ENCODE peak calls at places on chromosomes 16 and 17, in seven cellular contexts. L is AG04450, V is ovary, B is fibroblast of mammary gland, R is A549, N is fibroblast of lung, M is K562. D is an unnamed sample.

GRCh38 chr17:38352245-38353083 is 820 bp downstream of the SOCS7 start:
- DNase-seq in L (no peak), V (peak), B (peak), R (peak), N (peak), M (peak), D (no peak)

GRCh38 chr17:17227608-17228520 is 9.1 kb downstream of the FLCN start:
- DNase-seq in L (no peak), V (no peak), B (no peak), R (no peak), N (no peak), M (peak), D (no peak)

GRCh38 chr16:73000020-73000906 is 47.7 kb downstream of the ZFHX3 start:
- DNase-seq in L (no peak), V (no peak), B (peak), R (no peak), N (peak), M (no peak), D (no peak)

GRCh38 chr17:40415390-40415789 is 2.3 kb downstream of the TOP2A start:
- DNase-seq in L (peak), V (no peak), B (peak), R (peak), N (peak), M (no peak), D (peak)

GRCh38 chr16:13296206-13296605 is 394.8 kb downstream of the SHISA9 start:
- DNase-seq in L (no peak), V (no peak), B (no peak), R (no peak), N (no peak), M (no peak), D (no peak)

GRCh38 chr16:88943741-88944140 is 33.3 kb downstream of the CBFA2T3 start:
- DNase-seq in L (no peak), V (no peak), B (no peak), R (no peak), N (no peak), M (no peak), D (no peak)

GRCh38 chr16:87541004-87541881 is 48.4 kb upstream of the ZCCHC14 start:
- DNase-seq in L (peak), V (peak), B (peak), R (no peak), N (peak), M (no peak), D (no peak)

GRCh38 chr17:5254903-5255521 is 20.4 kb upstream of the SCIMP start:
- DNase-seq in L (no peak), V (no peak), B (no peak), R (no peak), N (no peak), M (no peak), D (no peak)

GRCh38 chr17:79023886-79024771 is at the start of gene C1QTNF1:
- DNase-seq in L (no peak), V (peak), B (peak), R (peak), N (peak), M (peak), D (no peak)
- TF ChIP-seq CTCF in L (peak), V (no peak), B (no peak), R (no peak), N (no peak), M (no peak), D (no peak)

GRCh38 chr17:77644981-77645380 is 313.5 kb upstream of the TNRC6C start:
- DNase-seq in L (no peak), V (no peak), B (no peak), R (no peak), N (no peak), M (no peak), D (no peak)
- TF ChIP-seq CTCF in L (no peak), V (no peak), B (no peak), R (no peak), N (peak), M (peak), D (no peak)

GRCh38 chr17:75012320-75013076 is at the start of gene MRPL58:
- DNase-seq in L (peak), V (peak), B (peak), R (peak), N (peak), M (peak), D (no peak)
- TF ChIP-seq CTCF in L (peak), V (no peak), B (peak), R (peak), N (peak), M (peak), D (peak)

GRCh38 chr16:30456302-30456701 is 10.6 kb upstream of the SEPHS2 start:
- DNase-seq in L (no peak), V (no peak), B (no peak), R (no peak), N (no peak), M (no peak), D (no peak)
- TF ChIP-seq CTCF in L (no peak), V (no peak), B (no peak), R (no peak), N (no peak), M (no peak), D (no peak)

GRCh38 chr17:61289408-61290385 is 109.9 kb upstream of the TBX2 start:
- DNase-seq in L (no peak), V (no peak), B (no peak), R (no peak), N (no peak), M (no peak), D (no peak)
- TF ChIP-seq CTCF in L (no peak), V (no peak), B (no peak), R (no peak), N (no peak), M (no peak), D (no peak)